ENCODE peak calls at places on chromosome 2, in eight cellular contexts. One of them, this sample, is unnamed.

GRCh38 chr2:21194828-21195227 is 71.1 kb downstream of the TDRD15 start:
- DNase-seq in HCEC 1CT: no peak
- DNase-seq in astrocyte of the hippocampus: no peak
- DNase-seq in CD4-positive, alpha-beta T cell: no peak
- DNase-seq in NCI-H82: peak
- DNase-seq in NCI-H774: no peak
- DNase-seq in fibroblast of mammary gland: no peak
- DNase-seq in GM23248: no peak
- DNase-seq in this sample: no peak

GRCh38 chr2:235098736-235099494 is 147.1 kb downstream of the SH3BP4 start:
- DNase-seq in NCI-H774: no peak
- DNase-seq in NCI-H82: no peak
- DNase-seq in astrocyte of the hippocampus: peak
- DNase-seq in fibroblast of mammary gland: no peak
- DNase-seq in CD4-positive, alpha-beta T cell: no peak
- DNase-seq in HCEC 1CT: peak
- DNase-seq in GM23248: peak
- DNase-seq in this sample: peak

GRCh38 chr2:50492452-50492851 is 539.5 kb downstream of the NRXN1 start:
- DNase-seq in GM23248: peak
- DNase-seq in HCEC 1CT: peak
- DNase-seq in NCI-H774: peak
- DNase-seq in NCI-H82: peak
- DNase-seq in fibroblast of mammary gland: peak
- DNase-seq in astrocyte of the hippocampus: peak
- DNase-seq in CD4-positive, alpha-beta T cell: no peak
- DNase-seq in this sample: peak

GRCh38 chr2:13714466-13714865 is 918.1 kb upstream of the LRATD1 start:
- DNase-seq in NCI-H774: no peak
- DNase-seq in CD4-positive, alpha-beta T cell: no peak
- DNase-seq in HCEC 1CT: peak
- DNase-seq in NCI-H82: no peak
- DNase-seq in astrocyte of the hippocampus: peak
- DNase-seq in fibroblast of mammary gland: no peak
- DNase-seq in GM23248: peak
- DNase-seq in this sample: no peak

GRCh38 chr2:101770672-101771071 is 73.2 kb downstream of the MAP4K4 start:
- DNase-seq in NCI-H774: peak
- DNase-seq in HCEC 1CT: peak
- DNase-seq in astrocyte of the hippocampus: peak
- DNase-seq in NCI-H82: peak
- DNase-seq in CD4-positive, alpha-beta T cell: no peak
- DNase-seq in GM23248: peak
- DNase-seq in fibroblast of mammary gland: peak
- DNase-seq in this sample: no peak

GRCh38 chr2:88027709-88028389 is 11.5 kb upstream of the RNU2-63P start:
- DNase-seq in NCI-H82: no peak
- DNase-seq in NCI-H774: no peak
- DNase-seq in CD4-positive, alpha-beta T cell: no peak
- DNase-seq in astrocyte of the hippocampus: no peak
- DNase-seq in HCEC 1CT: no peak
- DNase-seq in GM23248: no peak
- DNase-seq in fibroblast of mammary gland: no peak
- DNase-seq in this sample: no peak

GRCh38 chr2:46174559-46175170 is 122.5 kb upstream of the EPAS1 start:
- DNase-seq in NCI-H774: no peak
- DNase-seq in fibroblast of mammary gland: no peak
- DNase-seq in astrocyte of the hippocampus: no peak
- DNase-seq in GM23248: no peak
- DNase-seq in CD4-positive, alpha-beta T cell: no peak
- DNase-seq in HCEC 1CT: no peak
- DNase-seq in NCI-H82: no peak
- DNase-seq in this sample: no peak

GRCh38 chr2:96806468-96807126 is 9.5 kb upstream of the CNNM3 start:
- DNase-seq in NCI-H774: no peak
- DNase-seq in GM23248: no peak
- DNase-seq in fibroblast of mammary gland: no peak
- DNase-seq in astrocyte of the hippocampus: no peak
- DNase-seq in HCEC 1CT: no peak
- DNase-seq in NCI-H82: no peak
- DNase-seq in CD4-positive, alpha-beta T cell: peak
- DNase-seq in this sample: no peak

GRCh38 chr2:40367652-40368051 is 84.2 kb downstream of the SLC8A1 start:
- DNase-seq in fibroblast of mammary gland: peak
- DNase-seq in astrocyte of the hippocampus: peak
- DNase-seq in CD4-positive, alpha-beta T cell: no peak
- DNase-seq in NCI-H774: no peak
- DNase-seq in HCEC 1CT: peak
- DNase-seq in GM23248: peak
- DNase-seq in NCI-H82: peak
- DNase-seq in this sample: no peak

GRCh38 chr2:231489990-231490389 is 25.7 kb upstream of the NCL start:
- DNase-seq in CD4-positive, alpha-beta T cell: no peak
- DNase-seq in NCI-H82: no peak
- DNase-seq in HCEC 1CT: no peak
- DNase-seq in GM23248: peak
- DNase-seq in fibroblast of mammary gland: peak
- DNase-seq in NCI-H774: no peak
- DNase-seq in astrocyte of the hippocampus: no peak
- DNase-seq in this sample: no peak

GRCh38 chr2:199484927-199485326 is 27.2 kb upstream of the SATB2 start:
- DNase-seq in astrocyte of the hippocampus: peak
- DNase-seq in CD4-positive, alpha-beta T cell: no peak
- DNase-seq in fibroblast of mammary gland: no peak
- DNase-seq in NCI-H82: peak
- DNase-seq in HCEC 1CT: no peak
- DNase-seq in GM23248: peak
- DNase-seq in NCI-H774: no peak
- DNase-seq in this sample: peak

GRCh38 chr2:241558532-241559488 is at the start of gene BOK:
- DNase-seq in NCI-H774: peak
- DNase-seq in astrocyte of the hippocampus: peak
- DNase-seq in fibroblast of mammary gland: peak
- DNase-seq in NCI-H82: peak
- DNase-seq in HCEC 1CT: peak
- DNase-seq in CD4-positive, alpha-beta T cell: no peak
- DNase-seq in GM23248: peak
- DNase-seq in this sample: peak

GRCh38 chr2:40421643-40422297 is 30.1 kb downstream of the SLC8A1 start:
- DNase-seq in fibroblast of mammary gland: no peak
- DNase-seq in GM23248: no peak
- DNase-seq in HCEC 1CT: no peak
- DNase-seq in NCI-H774: no peak
- DNase-seq in astrocyte of the hippocampus: no peak
- DNase-seq in CD4-positive, alpha-beta T cell: no peak
- DNase-seq in NCI-H82: no peak
- DNase-seq in this sample: peak

GRCh38 chr2:240326246-240326645 is 109.2 kb upstream of the GPC1 start:
- DNase-seq in GM23248: peak
- DNase-seq in NCI-H774: no peak
- DNase-seq in CD4-positive, alpha-beta T cell: no peak
- DNase-seq in astrocyte of the hippocampus: peak
- DNase-seq in NCI-H82: peak
- DNase-seq in fibroblast of mammary gland: no peak
- DNase-seq in HCEC 1CT: no peak
- DNase-seq in this sample: peak

GRCh38 chr2:238655131-238655860 is 192.6 kb upstream of the TWIST2 start:
- DNase-seq in GM23248: peak
- DNase-seq in NCI-H82: no peak
- DNase-seq in HCEC 1CT: no peak
- DNase-seq in fibroblast of mammary gland: peak
- DNase-seq in astrocyte of the hippocampus: no peak
- DNase-seq in NCI-H774: no peak
- DNase-seq in CD4-positive, alpha-beta T cell: no peak
- DNase-seq in this sample: no peak

GRCh38 chr2:236843061-236843460 is 242.6 kb upstream of the COPS8 start:
- DNase-seq in HCEC 1CT: no peak
- DNase-seq in GM23248: no peak
- DNase-seq in astrocyte of the hippocampus: no peak
- DNase-seq in CD4-positive, alpha-beta T cell: no peak
- DNase-seq in fibroblast of mammary gland: no peak
- DNase-seq in NCI-H82: no peak
- DNase-seq in NCI-H774: no peak
- DNase-seq in this sample: no peak

GRCh38 chr2:58497189-58497588 is 256.1 kb upstream of the FANCL start:
- DNase-seq in GM23248: peak
- DNase-seq in NCI-H774: no peak
- DNase-seq in HCEC 1CT: peak
- DNase-seq in NCI-H82: no peak
- DNase-seq in astrocyte of the hippocampus: peak
- DNase-seq in fibroblast of mammary gland: peak
- DNase-seq in CD4-positive, alpha-beta T cell: no peak
- DNase-seq in this sample: no peak

GRCh38 chr2:85247591-85247990 is 80.2 kb downstream of the TGOLN2 start:
- DNase-seq in CD4-positive, alpha-beta T cell: no peak
- DNase-seq in astrocyte of the hippocampus: no peak
- DNase-seq in GM23248: no peak
- DNase-seq in HCEC 1CT: no peak
- DNase-seq in NCI-H82: no peak
- DNase-seq in NCI-H774: no peak
- DNase-seq in fibroblast of mammary gland: no peak
- DNase-seq in this sample: no peak

GRCh38 chr2:17851731-17852585 is 26.5 kb upstream of the KCNS3 start:
- DNase-seq in NCI-H82: peak
- DNase-seq in NCI-H774: peak
- DNase-seq in astrocyte of the hippocampus: peak
- DNase-seq in GM23248: peak
- DNase-seq in HCEC 1CT: peak
- DNase-seq in CD4-positive, alpha-beta T cell: no peak
- DNase-seq in fibroblast of mammary gland: peak
- DNase-seq in this sample: peak

GRCh38 chr2:201149064-201149820 is 33.3 kb downstream of the CFLAR start:
- DNase-seq in astrocyte of the hippocampus: peak
- DNase-seq in HCEC 1CT: peak
- DNase-seq in CD4-positive, alpha-beta T cell: no peak
- DNase-seq in NCI-H82: no peak
- DNase-seq in NCI-H774: no peak
- DNase-seq in fibroblast of mammary gland: peak
- DNase-seq in GM23248: peak
- DNase-seq in this sample: peak

GRCh38 chr2:10362898-10363195 is 60.1 kb downstream of the HPCAL1 start:
- DNase-seq in NCI-H774: no peak
- DNase-seq in fibroblast of mammary gland: no peak
- DNase-seq in GM23248: no peak
- DNase-seq in HCEC 1CT: no peak
- DNase-seq in NCI-H82: no peak
- DNase-seq in CD4-positive, alpha-beta T cell: no peak
- DNase-seq in astrocyte of the hippocampus: no peak
- DNase-seq in this sample: peak

GRCh38 chr2:53913721-53914120 is 54.0 kb upstream of the GPR75 start:
- DNase-seq in astrocyte of the hippocampus: peak
- DNase-seq in CD4-positive, alpha-beta T cell: no peak
- DNase-seq in fibroblast of mammary gland: peak
- DNase-seq in GM23248: peak
- DNase-seq in NCI-H774: no peak
- DNase-seq in NCI-H82: no peak
- DNase-seq in HCEC 1CT: peak
- DNase-seq in this sample: no peak

GRCh38 chr2:42267530-42267929 is 93.5 kb downstream of the COX7A2L start:
- DNase-seq in astrocyte of the hippocampus: no peak
- DNase-seq in NCI-H774: no peak
- DNase-seq in NCI-H82: no peak
- DNase-seq in CD4-positive, alpha-beta T cell: no peak
- DNase-seq in GM23248: no peak
- DNase-seq in HCEC 1CT: no peak
- DNase-seq in fibroblast of mammary gland: no peak
- DNase-seq in this sample: no peak

This sample was measured in osteoblast.